ENCODE peak calls at places on chromosomes 7 and 10, in four cellular contexts. I is lower leg skin, L is fibroblast of pulmonary artery, M is astrocyte. B is an unnamed sample.

GRCh38 chr7:22653981-22654380 is 73.0 kb upstream of the IL6 start:
- DNase-seq in I (no peak), L (peak), M (no peak), B (no peak)

GRCh38 chr10:124259139-124259825 is 159.4 kb downstream of the OAT start:
- DNase-seq in I (no peak), L (peak), M (no peak), B (peak)

GRCh38 chr10:100567249-100567648 is 31.5 kb downstream of the HIF1AN start:
- DNase-seq in I (no peak), L (no peak), M (no peak), B (no peak)

GRCh38 chr7:1408466-1408865 is 50.8 kb downstream of the MICALL2 start:
- DNase-seq in I (no peak), L (no peak), M (no peak), B (no peak)

GRCh38 chr10:115093776-115094361 is 704 bp downstream of the ATRNL1 start:
- DNase-seq in I (no peak), L (no peak), M (no peak), B (peak)

GRCh38 chr10:131337656-131338055 is 26.1 kb upstream of the TCERG1L start:
- DNase-seq in I (no peak), L (no peak), M (no peak), B (no peak)

GRCh38 chr10:24080207-24080606 is 128.7 kb upstream of the KIAA1217 start:
- DNase-seq in I (no peak), L (no peak), M (no peak), B (no peak)

GRCh38 chr10:30980951-30981616 is 50.6 kb downstream of the ZNF438 start:
- DNase-seq in I (peak), L (peak), M (peak), B (peak)

GRCh38 chr7:117810642-117811512 is 62.4 kb downstream of the CTTNBP2 start:
- DNase-seq in I (no peak), L (no peak), M (peak), B (peak)

GRCh38 chr7:30168800-30169584 is 34.2 kb downstream of the MTURN start:
- DNase-seq in I (no peak), L (peak), M (peak), B (peak)

GRCh38 chr10:44864042-44864436 is 47.1 kb upstream of the TMEM72 start:
- DNase-seq in I (no peak), L (no peak), M (no peak), B (no peak)
- H3K4me3 ChIP-seq in I (no peak), L (peak), M (no peak), B (peak)

GRCh38 chr10:22801759-22802158 is 87.4 kb upstream of the PIP4K2A start:
- DNase-seq in I (no peak), L (no peak), M (no peak), B (no peak)

GRCh38 chr10:22807238-22807637 is 92.9 kb upstream of the PIP4K2A start:
- DNase-seq in I (no peak), L (no peak), M (no peak), B (no peak)

GRCh38 chr10:22810643-22811254 is 96.4 kb upstream of the PIP4K2A start:
- DNase-seq in I (no peak), L (no peak), M (no peak), B (no peak)

GRCh38 chr10:22803201-22803895 is 89.0 kb upstream of the PIP4K2A start:
- DNase-seq in I (no peak), L (peak), M (peak), B (peak)

DNA sequence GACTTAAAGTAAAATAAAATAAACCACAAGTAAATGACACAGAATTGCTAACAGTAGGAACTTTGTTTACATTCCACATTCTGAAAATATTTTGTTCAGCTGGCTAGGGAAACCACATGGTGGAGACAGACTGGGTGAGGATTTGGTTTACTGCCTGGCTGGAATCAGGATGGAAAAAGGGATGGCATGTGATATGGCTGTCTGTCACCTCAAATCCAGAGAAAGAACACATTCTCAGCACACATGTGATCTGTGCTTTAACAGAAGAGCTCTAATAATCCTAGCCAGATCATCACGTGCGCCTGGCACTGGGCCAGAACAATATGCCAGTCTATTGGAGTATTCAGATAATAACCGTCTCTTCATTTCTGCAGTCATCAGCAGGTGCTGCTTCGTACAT is 90.9 kb upstream of the PIP4K2A start:
- DNase-seq in I (peak), L (peak), M (peak), B (peak)
- TF ChIP-seq CTCF in I (no peak), L (no peak), M (no peak), B (peak)

DNA sequence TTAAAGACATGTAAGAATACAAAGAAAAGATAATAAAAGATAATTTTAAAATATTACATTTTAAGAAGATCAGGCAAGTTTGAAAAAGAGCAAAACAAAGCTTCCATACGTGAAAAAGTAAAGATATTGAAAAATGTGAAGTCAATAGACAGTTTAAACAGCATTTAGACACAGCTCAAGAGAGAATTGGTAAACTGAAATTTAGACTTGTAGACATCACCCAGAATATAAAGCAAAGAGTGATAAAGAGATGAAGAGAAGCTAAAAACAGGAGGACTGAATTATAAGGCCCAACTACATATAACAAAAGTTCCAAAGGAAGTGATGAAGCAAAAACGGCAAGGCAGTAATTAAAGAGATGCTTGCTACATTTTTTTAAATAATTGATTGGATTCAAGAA is 13.8 kb downstream of the ADAM12 start:
- DNase-seq in I (no peak), L (no peak), M (no peak), B (no peak)
- H3K4me3 ChIP-seq in I (no peak), L (no peak), M (no peak), B (no peak)

DNA sequence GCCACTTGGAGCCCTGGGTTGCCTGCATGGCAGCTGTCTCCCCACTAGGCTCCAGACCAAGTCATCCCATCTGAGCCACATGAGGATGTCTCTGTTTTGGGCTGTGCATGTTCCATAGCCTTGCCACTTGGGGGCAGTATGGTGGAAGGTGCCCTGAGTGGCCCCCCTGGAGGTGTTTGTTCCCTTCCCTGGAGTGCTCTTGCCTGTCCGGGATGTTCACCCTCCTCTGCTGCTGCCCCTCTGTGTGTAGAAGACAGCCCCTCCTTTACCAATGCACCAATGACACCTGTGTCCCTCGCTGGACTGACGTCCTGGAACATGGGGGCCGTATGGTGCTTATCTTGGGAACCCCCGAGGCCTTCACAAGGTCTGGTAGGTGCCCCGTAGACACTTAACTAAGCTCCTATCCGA is 100.2 kb downstream of the ACTR3B start:
- DNase-seq in I (no peak), L (no peak), M (no peak), B (peak)
- TF ChIP-seq CTCF in I (no peak), L (peak), M (no peak), B (peak)